ENCODE peak calls at places on chromosomes 11 and 22, in four cellular contexts. K is transverse colon, T is A549, L is sigmoid colon. D is an unnamed sample.
A peak's percentile ranks its signal among the peaks of the same experiment; 100 is the strongest.

GRCh38 chr22:29821790-29822130 is 16.3 kb downstream of the ASCC2 start:
- DNase-seq in T (no peak), L (no peak), K (no peak), D (no peak)

GRCh38 chr11:104380358-104380757 is 216.4 kb upstream of the PDGFD start:
- DNase-seq in K (no peak), L (no peak), T (no peak), D (no peak)

GRCh38 chr11:61893981-61894380 is 2.6 kb upstream of the FADS3 start:
- DNase-seq in T (no peak), L (no peak), K (no peak), D (no peak)

GRCh38 chr11:3000032-3000961 is 8.2 kb upstream of the NAP1L4 start:
- DNase-seq in K (peak; percentile 61), L (peak; percentile 94), T (no peak), D (peak; percentile 95)

GRCh38 chr11:86719781-86720463 is 47.5 kb upstream of the ME3 start:
- DNase-seq in T (peak; percentile 56), L (no peak), K (no peak), D (no peak)

GRCh38 chr11:80899381-80899780 is 1458.6 kb upstream of the TENM4 start:
- DNase-seq in K (no peak), L (no peak), T (no peak), D (no peak)

GRCh38 chr22:24376606-24377005 is 50.8 kb upstream of the ADORA2A start:
- DNase-seq in K (no peak), T (no peak), L (no peak), D (no peak)

GRCh38 chr11:17384002-17384511 is 4.4 kb downstream of the KCNJ11 start:
- DNase-seq in T (peak; percentile 59), K (peak; percentile 83), L (peak; percentile 88), D (peak; percentile 84)

GRCh38 chr11:126416542-126417090 is 61.1 kb downstream of the ST3GAL4 start:
- DNase-seq in L (peak; percentile 96), K (peak; percentile 90), T (no peak), D (peak; percentile 88)

GRCh38 chr11:114181195-114181594 is 115.0 kb upstream of the NNMT start:
- DNase-seq in L (no peak), T (no peak), K (no peak), D (no peak)

GRCh38 chr11:65035579-65035978 is 5.4 kb upstream of the SAC3D1 start:
- DNase-seq in K (no peak), T (no peak), L (no peak), D (no peak)

GRCh38 chr11:27705873-27706820 is 5.9 kb upstream of the BDNF start:
- DNase-seq in K (no peak), T (peak; percentile 64), L (no peak), D (no peak)

GRCh38 chr22:28243539-28243938 is 324.5 kb upstream of the PITPNB start:
- DNase-seq in K (no peak), T (no peak), L (no peak), D (no peak)
- H3K4me1 ChIP-seq in K (peaks cover 4% of the 10 kb centered on the region), T (peaks cover 20% of the 10 kb centered on the region), L (peaks cover 23% of the 10 kb centered on the region), D (peaks cover 17% of the 10 kb centered on the region)

GRCh38 chr11:128714121-128714520 is 20.2 kb downstream of the FLI1 start:
- DNase-seq in T (no peak), K (no peak), L (no peak), D (no peak)

GRCh38 chr11:128716661-128717210 is 22.9 kb downstream of the FLI1 start:
- DNase-seq in K (peak; percentile 40), T (no peak), L (no peak), D (no peak)

GRCh38 chr11:128714881-128715280 is 21.0 kb downstream of the FLI1 start:
- DNase-seq in T (no peak), L (no peak), K (no peak), D (no peak)

GRCh38 chr11:128716231-128716630 is 22.4 kb downstream of the FLI1 start:
- DNase-seq in T (no peak), L (no peak), K (no peak), D (no peak)

DNA sequence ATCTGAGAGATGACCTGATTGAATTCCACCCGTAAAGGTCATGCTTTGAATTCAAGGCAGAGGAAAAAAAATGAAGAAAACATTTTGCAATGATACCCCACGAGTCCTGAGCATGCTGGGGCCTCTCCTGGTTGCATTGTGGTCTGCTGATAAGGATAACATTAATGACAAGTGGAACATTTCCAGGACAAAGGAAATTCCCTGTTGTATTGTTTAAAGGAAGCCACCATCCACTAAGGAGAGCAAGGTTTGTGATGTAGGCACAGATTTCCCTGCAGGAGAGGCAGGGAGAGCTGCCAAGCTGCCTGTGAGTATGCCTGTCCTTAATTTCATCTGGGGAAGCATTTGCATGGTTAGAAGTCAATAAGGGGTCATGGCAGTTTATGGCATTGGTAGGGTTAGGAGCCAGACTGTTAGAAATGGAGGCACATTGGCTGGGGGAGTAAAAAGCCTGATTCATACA is 21.9 kb downstream of the FLI1 start:
- DNase-seq in T (no peak), L (no peak), K (no peak), D (no peak)
- H3K4me3 ChIP-seq in T (no peak overlapping the region), L (no peak overlapping the region), K (no peak overlapping the region), D (no peak overlapping the region)

DNA sequence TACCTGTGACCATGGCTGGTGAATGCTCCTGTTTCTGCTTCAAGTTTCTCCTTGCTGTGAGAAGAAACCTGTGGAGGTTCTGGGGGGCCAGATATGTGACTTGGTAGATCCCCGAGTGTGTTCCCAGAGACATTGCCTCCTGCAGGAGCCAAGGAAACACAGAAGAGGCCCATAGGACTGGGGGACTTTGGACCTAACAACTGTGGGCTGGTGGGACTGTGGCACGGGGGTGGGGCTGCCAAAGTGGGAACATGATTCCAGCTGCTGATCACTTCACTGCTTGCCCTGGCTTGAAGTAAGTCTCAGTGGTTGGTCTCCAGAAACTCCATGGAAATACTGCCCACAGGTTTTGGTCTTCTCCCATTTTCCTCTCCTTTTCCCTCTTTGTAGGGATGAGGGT is 4.1 kb upstream of the NR1H3 start:
- DNase-seq in K (peak; percentile 37), T (no peak), L (no peak), D (no peak)
- TF ChIP-seq EP300 in K (no peak), T (no peak), L (no peak), D (no peak)

GRCh38 chr22:42891696-42892095 is 34.6 kb upstream of the ARFGAP3 start:
- DNase-seq in T (no peak), K (no peak), L (no peak), D (no peak)

GRCh38 chr22:42892156-42892555 is 35.1 kb upstream of the ARFGAP3 start:
- DNase-seq in T (no peak), K (no peak), L (no peak), D (no peak)

GRCh38 chr22:42892571-42893316 is 35.7 kb upstream of the ARFGAP3 start:
- DNase-seq in T (no peak), L (no peak), K (no peak), D (peak; percentile 82)

GRCh38 chr22:42895087-42895486 is 38.0 kb upstream of the ARFGAP3 start:
- DNase-seq in T (no peak), K (no peak), L (no peak), D (no peak)

DNA sequence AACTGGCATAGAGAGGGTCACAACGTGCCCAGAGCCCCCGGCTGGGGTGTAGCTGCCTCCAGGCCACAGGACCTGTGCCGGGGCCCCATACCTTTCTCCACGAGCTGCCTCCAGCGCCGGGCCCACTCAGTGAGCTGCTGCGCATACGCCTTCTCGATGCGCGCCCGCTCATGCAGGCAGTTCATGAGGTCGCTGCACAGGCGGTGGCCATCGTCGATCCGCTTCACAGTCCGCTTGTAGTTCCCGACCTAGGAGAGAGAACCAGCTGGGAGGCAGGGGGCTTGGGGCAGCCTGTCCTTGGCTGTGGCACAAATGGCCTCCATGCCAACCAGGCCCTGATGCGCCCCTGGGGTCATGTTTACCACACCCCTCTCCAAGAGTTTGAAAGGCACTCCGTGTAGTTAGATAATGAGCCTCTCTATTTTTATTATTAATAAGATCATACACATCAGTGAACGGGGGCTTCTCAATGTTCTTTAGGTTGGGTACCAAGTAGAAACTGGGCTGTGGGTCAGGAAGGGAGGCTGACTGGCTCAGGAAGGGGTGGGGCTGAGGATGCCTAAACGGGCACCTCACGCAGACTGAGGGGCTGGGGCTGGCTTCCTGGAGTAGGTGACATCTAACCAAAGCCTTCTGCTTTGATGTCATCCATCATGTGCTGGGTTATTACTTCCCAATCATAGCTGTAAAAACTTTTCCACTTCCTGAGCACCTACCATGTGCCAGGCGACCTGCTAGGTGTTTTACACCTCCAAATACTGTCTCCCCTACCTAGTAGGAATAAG is 36.5 kb upstream of the ARFGAP3 start:
- DNase-seq in T (no peak), K (no peak), L (no peak), D (no peak)
- H3K4me1 ChIP-seq in T (no peaks in the 10 kb centered on the region), K (peaks cover 55% of the 10 kb centered on the region), L (peaks cover 13% of the 10 kb centered on the region), D (peaks cover 61% of the 10 kb centered on the region)

GRCh38 chr11:122882189-122882808 is at the start of gene JHY:
- DNase-seq in T (no peak), L (no peak), K (no peak), D (no peak)
- H3K4me3 ChIP-seq in T (peak within 1 kb of the TSS; percentile 88), L (peak within 1 kb of the TSS; percentile 61), K (peak within 1 kb of the TSS; percentile 63), D (peak within 1 kb of the TSS; percentile 69)

DNA sequence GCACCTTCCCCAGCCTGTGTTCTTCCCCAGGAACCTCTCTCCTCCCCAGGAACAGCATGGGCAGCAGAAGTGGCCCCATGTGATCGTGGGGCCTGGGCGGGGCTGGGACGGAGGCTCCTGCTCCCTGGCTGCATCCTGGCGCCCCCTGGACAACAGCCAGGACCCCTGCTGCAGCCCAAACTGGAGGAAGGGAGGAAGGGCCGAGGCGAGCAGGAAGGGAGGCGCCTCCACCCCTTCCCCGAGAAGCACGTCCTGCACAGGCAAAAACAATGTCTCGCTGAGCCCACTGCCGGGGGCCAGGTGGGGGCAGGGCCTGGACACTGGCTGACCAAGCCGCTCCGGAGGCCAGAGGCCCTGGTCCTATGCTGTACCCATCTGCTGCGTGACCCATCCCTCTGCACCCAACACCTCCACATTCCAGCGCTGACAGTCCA is 15.0 kb upstream of the MFNG start:
- DNase-seq in K (peak; percentile 54), T (no peak), L (no peak), D (no peak)
- TF ChIP-seq EP300 in K (no peak), T (no peak), L (no peak), D (no peak)

DNA sequence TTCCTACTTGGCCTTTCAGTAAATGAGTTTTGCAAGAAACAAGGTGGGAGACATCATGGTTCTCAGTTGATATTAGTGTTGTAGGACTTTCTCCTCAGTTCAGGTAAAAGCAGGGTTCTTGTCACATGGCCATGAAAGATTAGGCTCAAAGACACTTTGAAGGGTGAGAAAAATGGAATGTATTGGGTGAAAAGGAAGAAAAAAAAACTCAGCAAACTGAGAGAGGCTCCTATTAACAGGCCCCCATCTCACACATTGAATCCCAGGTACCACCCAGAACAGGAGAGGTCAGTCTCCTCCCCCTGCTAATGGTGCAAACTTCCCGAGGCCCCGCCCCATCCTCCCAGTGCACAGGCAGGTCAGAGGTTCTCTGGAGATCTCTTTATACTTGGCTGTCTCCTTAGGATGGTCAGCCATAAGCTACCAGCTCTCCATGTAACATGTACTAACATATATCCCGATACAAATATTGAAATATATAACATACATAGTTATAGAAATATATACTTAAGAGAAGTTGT is 62.2 kb downstream of the MICAL2 start:
- DNase-seq in L (no peak), K (peak; percentile 36), T (no peak), D (no peak)
- H3K4me1 ChIP-seq in L (peaks cover 47% of the 10 kb centered on the region), K (peaks cover 57% of the 10 kb centered on the region), T (peaks cover 80% of the 10 kb centered on the region), D (peaks cover 4% of the 10 kb centered on the region)

D was measured in stomach.